ENCODE peak calls at places on chromosomes 5 and 9, in four cellular contexts. V is GM13976; A is CD4-positive, CD25-positive, alpha-beta regulatory T cell; Q is HEK293T. T is an unnamed sample.

GRCh38 chr9:20189871-20190270 is 401.0 kb upstream of the SLC24A2 start:
- DNase-seq in V (no peak), A (no peak), Q (peak), T (no peak)

GRCh38 chr5:32098806-32099435 is 75.2 kb downstream of the GOLPH3 start:
- DNase-seq in V (no peak), Q (no peak), A (no peak), T (no peak)

GRCh38 chr5:112479418-112479817 is 60.3 kb upstream of the EPB41L4A start:
- DNase-seq in A (no peak), Q (no peak), V (no peak), T (no peak)

GRCh38 chr5:134003064-134003956 is 1.5 kb downstream of the VDAC1 start:
- DNase-seq in V (peak), Q (no peak), A (peak), T (no peak)

GRCh38 chr5:172902497-172903472 is 56.4 kb upstream of the RPL26L1 start:
- DNase-seq in V (no peak), A (no peak), Q (peak), T (peak)

GRCh38 chr5:92945630-92946097 is 635.4 kb downstream of the NR2F1-AS1 start:
- DNase-seq in Q (no peak), V (no peak), A (no peak), T (no peak)

GRCh38 chr9:97938081-97938644 is at the start of gene HEMGN:
- DNase-seq in V (no peak), A (peak), Q (no peak), T (no peak)

GRCh38 chr5:128216860-128217531 is 133.4 kb downstream of the SLC12A2 start:
- DNase-seq in Q (no peak), V (no peak), A (no peak), T (no peak)

GRCh38 chr9:109742759-109743388 is 37.1 kb upstream of the PALM2AKAP2 start:
- DNase-seq in Q (no peak), A (no peak), V (no peak), T (no peak)

GRCh38 chr9:104944356-104944755 is 16.4 kb upstream of the ABCA1 start:
- DNase-seq in V (no peak), Q (no peak), A (no peak), T (no peak)

GRCh38 chr5:173913686-173914321 is 25.7 kb downstream of the CPEB4 start:
- DNase-seq in V (no peak), A (no peak), Q (no peak), T (no peak)

GRCh38 chr9:96856363-96857286 is 2.3 kb upstream of the ZNF782 start:
- DNase-seq in A (peak), Q (peak), V (peak), T (peak)

GRCh38 chr5:14343376-14343775 is 200.2 kb downstream of the TRIO start:
- DNase-seq in Q (no peak), V (no peak), A (no peak), T (no peak)

GRCh38 chr9:137491735-137492432 is 32.8 kb upstream of the NSMF start:
- DNase-seq in A (no peak), V (no peak), Q (no peak), T (no peak)

GRCh38 chr5:151213803-151214613 is 9.9 kb downstream of the CCDC69 start:
- DNase-seq in A (peak), Q (peak), V (peak), T (no peak)

GRCh38 chr9:130020618-130021017 is 22.4 kb downstream of the FNBP1 start:
- DNase-seq in Q (no peak), V (no peak), A (no peak), T (no peak)

GRCh38 chr5:64594601-64595518 is 89.0 kb downstream of the RGS7BP start:
- DNase-seq in V (no peak), Q (peak), A (no peak), T (peak)

GRCh38 chr9:24413651-24414050 is 132.0 kb downstream of the IZUMO3 start:
- DNase-seq in Q (no peak), V (no peak), A (no peak), T (no peak)

T was measured in endothelial cell.